ENCODE peak calls at places on chromosomes 6 and 20, in five cellular contexts. Q, G, H, W and L are unnamed samples.

GRCh38 chr6:49001856-49002255 is 461.2 kb downstream of the MMUT start:
- DNase-seq in Q (no peak), G (no peak), W (no peak), H (no peak), L (no peak)

GRCh38 chr6:143513410-143513809 is 1.9 kb upstream of the FUCA2 start:
- DNase-seq in H (peak), Q (no peak), W (no peak), G (no peak), L (no peak)

GRCh38 chr6:22632561-22632960 is 63.2 kb downstream of the HDGFL1 start:
- DNase-seq in H (no peak), G (no peak), W (no peak), Q (no peak), L (no peak)

GRCh38 chr6:27375613-27376079 is 12.9 kb upstream of the ZNF391 start:
- DNase-seq in Q (no peak), G (no peak), H (no peak), W (no peak), L (no peak)

GRCh38 chr6:42392871-42393270 is 58.9 kb downstream of the TRERF1 start:
- DNase-seq in W (no peak), Q (no peak), G (no peak), H (no peak), L (peak)

GRCh38 chr20:58256307-58256706 is 27.9 kb upstream of the ANKRD60 start:
- DNase-seq in W (no peak), H (no peak), Q (no peak), G (no peak), L (no peak)

GRCh38 chr20:56691325-56691990 is 62.4 kb downstream of the TFAP2C start:
- DNase-seq in W (no peak), H (no peak), G (no peak), Q (no peak), L (no peak)

GRCh38 chr6:144219056-144219685 is 66.0 kb upstream of the UTRN start:
- DNase-seq in G (no peak), W (no peak), H (no peak), Q (no peak), L (peak)

GRCh38 chr20:45987108-45987780 is 15.2 kb upstream of the ZNF335 start:
- DNase-seq in W (peak), H (peak), G (peak), Q (peak), L (peak)